ENCODE peak calls at places on chromosomes 4 and X, in seven cellular contexts. A is body of pancreas, N is lower leg skin, F is A549, M is stomach, C is HCT116, D is heart left ventricle. R is an unnamed sample.

GRCh38 chr4:18020145-18020670 is 1.3 kb downstream of the LCORL start:
- DNase-seq in A (no peak), N (no peak), F (no peak), M (no peak), C (no peak), D (no peak), R (no peak)

GRCh38 chr4:18318682-18319410 is 297.3 kb upstream of the LCORL start:
- DNase-seq in A (peak), N (no peak), F (no peak), M (peak), C (no peak), D (peak), R (no peak)

GRCh38 chr4:21320034-21320433 is 619.8 kb downstream of the PACRGL start:
- DNase-seq in A (no peak), N (no peak), F (no peak), M (no peak), C (no peak), D (no peak), R (no peak)

GRCh38 chr4:6263541-6264540 is 5.8 kb upstream of the WFS1 start:
- DNase-seq in A (peak), N (no peak), F (peak), M (peak), C (no peak), D (peak), R (no peak)

GRCh38 chr4:110108960-110109359 is 89.5 kb downstream of the ELOVL6 start:
- DNase-seq in A (no peak), N (no peak), F (no peak), M (no peak), C (no peak), D (no peak), R (no peak)

GRCh38 chrX:38803286-38803608 is 2.0 kb downstream of the MID1IP1 start:
- DNase-seq in A (no peak), N (no peak), F (no peak), M (no peak), C (no peak), D (no peak), R (no peak)

GRCh38 chr4:66972087-66972486 is 573.2 kb downstream of the CENPC start:
- DNase-seq in A (no peak), N (no peak), F (no peak), M (no peak), C (no peak), D (no peak), R (no peak)

GRCh38 chrX:40845331-40845911 is 110.1 kb upstream of the MED14 start:
- DNase-seq in A (no peak), N (no peak), F (no peak), M (no peak), C (no peak), D (peak), R (no peak)

GRCh38 chr4:130636486-130636885 is 1540.5 kb downstream of the C4orf33 start:
- DNase-seq in A (no peak), N (no peak), F (no peak), M (no peak), C (no peak), D (no peak), R (no peak)

GRCh38 chr4:152536545-152537182 is 772 bp upstream of the FBXW7 start:
- DNase-seq in A (no peak), N (no peak), F (peak), M (no peak), C (peak), D (peak), R (peak)

GRCh38 chr4:118894034-118894433 is 5.4 kb downstream of the SYNPO2 start:
- DNase-seq in A (no peak), N (no peak), F (no peak), M (no peak), C (no peak), D (no peak), R (no peak)

GRCh38 chrX:9566150-9566621 is 101.3 kb downstream of the TBL1X start:
- DNase-seq in A (peak), N (peak), F (peak), M (peak), C (peak), D (peak), R (peak)

GRCh38 chr4:14125375-14126129 is 498.0 kb upstream of the BOD1L1 start:
- DNase-seq in A (no peak), N (no peak), F (no peak), M (no peak), C (no peak), D (no peak), R (no peak)

GRCh38 chrX:74458738-74459137 is 37.4 kb downstream of the SLC16A2 start:
- DNase-seq in A (no peak), N (no peak), F (peak), M (no peak), C (no peak), D (no peak), R (no peak)

GRCh38 chr4:122803788-122804208 is 22.8 kb upstream of the FGF2 start:
- DNase-seq in A (no peak), N (no peak), F (no peak), M (no peak), C (no peak), D (peak), R (no peak)

GRCh38 chr4:147944264-147944663 is 212.4 kb downstream of the ARHGAP10 start:
- DNase-seq in A (no peak), N (no peak), F (no peak), M (no peak), C (no peak), D (no peak), R (no peak)

GRCh38 chr4:119113033-119113655 is 22.5 kb upstream of the MYOZ2 start:
- DNase-seq in A (no peak), N (no peak), F (peak), M (no peak), C (peak), D (no peak), R (no peak)

GRCh38 chr4:137674066-137674465 is 141.8 kb upstream of the PCDH18 start:
- DNase-seq in A (no peak), N (no peak), F (no peak), M (no peak), C (no peak), D (no peak), R (no peak)

GRCh38 chrX:40166582-40166981 is 68.8 kb upstream of the BCOR start:
- DNase-seq in A (no peak), N (no peak), F (no peak), M (no peak), C (no peak), D (no peak), R (no peak)

GRCh38 chrX:29530520-29530919 is 684.8 kb upstream of the MAGEB2 start:
- DNase-seq in A (no peak), N (no peak), F (peak), M (no peak), C (no peak), D (no peak), R (no peak)

GRCh38 chr4:174377613-174378012 is 93.9 kb downstream of the CEP44 start:
- DNase-seq in A (no peak), N (no peak), F (peak), M (no peak), C (no peak), D (no peak), R (no peak)

GRCh38 chr4:172675232-172675631 is 493.4 kb upstream of the GALNT7 start:
- DNase-seq in A (no peak), N (no peak), F (no peak), M (no peak), C (no peak), D (no peak), R (no peak)

GRCh38 chr4:32840461-32841189 is 2120.5 kb downstream of the PCDH7 start:
- DNase-seq in A (no peak), N (no peak), F (no peak), M (no peak), C (no peak), D (no peak), R (no peak)

GRCh38 chr4:186724048-186724860 is 598 bp upstream of the FAT1 start:
- DNase-seq in A (peak), N (no peak), F (peak), M (peak), C (no peak), D (peak), R (no peak)

GRCh38 chrX:20204354-20204753 is 62.4 kb downstream of the RPS6KA3 start:
- DNase-seq in A (no peak), N (no peak), F (no peak), M (no peak), C (no peak), D (no peak), R (no peak)

GRCh38 chrX:22922961-22923360 is 76.8 kb upstream of the DDX53 start:
- DNase-seq in A (no peak), N (no peak), F (no peak), M (no peak), C (no peak), D (no peak), R (no peak)

DNA sequence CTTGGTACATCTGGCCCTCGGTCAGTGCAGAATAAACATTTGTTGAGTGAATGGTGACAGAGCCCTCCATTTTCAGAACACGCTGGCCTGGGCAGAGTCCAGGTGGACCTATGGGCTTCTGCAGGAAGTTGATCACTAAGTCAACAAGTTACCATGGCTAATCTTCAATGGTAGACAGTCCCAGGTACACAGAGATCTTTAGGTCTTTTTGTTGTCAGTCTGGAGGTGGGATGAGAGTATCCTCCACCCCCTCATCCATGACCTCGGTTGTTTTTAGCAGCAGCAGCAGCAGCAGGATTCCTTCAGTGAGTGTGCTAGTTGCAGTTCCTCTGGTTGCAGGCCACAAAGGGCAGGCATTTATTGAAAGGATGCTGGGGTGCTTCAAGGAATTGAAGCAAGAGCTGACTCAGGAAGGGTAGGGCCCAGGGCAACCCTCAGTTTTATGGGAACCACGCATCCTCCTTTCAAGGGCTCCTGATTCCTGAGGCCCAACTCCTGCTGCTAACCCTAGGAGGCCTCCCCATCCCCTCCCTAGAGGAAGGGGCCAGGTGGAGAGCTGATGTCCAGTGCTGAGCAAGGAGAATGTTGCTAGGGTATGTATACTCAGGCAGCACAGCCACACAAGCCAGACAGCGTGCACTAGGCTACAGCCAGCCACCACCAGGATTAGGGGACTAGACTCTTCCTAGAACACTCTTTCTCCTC is 1.7 kb upstream of the USP27X start:
- DNase-seq in A (peak), N (no peak), F (no peak), M (peak), C (no peak), D (no peak), R (no peak)
- TF ChIP-seq POLR2A in A (no peak), N (no peak), F (no peak), M (no peak), C (no peak), D (no peak), R (no peak)

GRCh38 chrX:152830312-152831305 is at the start of the genes CETN2 and NSDHL:
- DNase-seq in A (peak), N (peak), F (peak), M (peak), C (peak), D (peak), R (peak)
- TF ChIP-seq POLR2A in A (no peak), N (no peak), F (peak), M (no peak), C (no peak), D (peak), R (no peak)

GRCh38 chrX:135340827-135341226 is 31.5 kb downstream of the ETDC start:
- DNase-seq in A (no peak), N (no peak), F (no peak), M (no peak), C (no peak), D (no peak), R (no peak)

GRCh38 chrX:135346975-135347374 is 37.7 kb downstream of the ETDC start:
- DNase-seq in A (no peak), N (no peak), F (no peak), M (no peak), C (no peak), D (no peak), R (no peak)

GRCh38 chrX:135345328-135345645 is 36.0 kb downstream of the ETDC start:
- DNase-seq in A (peak), N (peak), F (no peak), M (peak), C (no peak), D (peak), R (peak)
- TF ChIP-seq POLR2A in A (no peak), N (no peak), F (no peak), M (no peak), C (no peak), D (no peak), R (no peak)

GRCh38 chrX:19007011-19007410 is 23.1 kb upstream of the PHKA2 start:
- DNase-seq in A (no peak), N (no peak), F (no peak), M (no peak), C (no peak), D (no peak), R (no peak)

GRCh38 chrX:19007868-19008267 is 24.0 kb upstream of the PHKA2 start:
- DNase-seq in A (no peak), N (no peak), F (no peak), M (no peak), C (no peak), D (no peak), R (no peak)

GRCh38 chrX:19003756-19004155 is 19.8 kb upstream of the PHKA2 start:
- DNase-seq in A (no peak), N (no peak), F (no peak), M (no peak), C (no peak), D (no peak), R (no peak)

DNA sequence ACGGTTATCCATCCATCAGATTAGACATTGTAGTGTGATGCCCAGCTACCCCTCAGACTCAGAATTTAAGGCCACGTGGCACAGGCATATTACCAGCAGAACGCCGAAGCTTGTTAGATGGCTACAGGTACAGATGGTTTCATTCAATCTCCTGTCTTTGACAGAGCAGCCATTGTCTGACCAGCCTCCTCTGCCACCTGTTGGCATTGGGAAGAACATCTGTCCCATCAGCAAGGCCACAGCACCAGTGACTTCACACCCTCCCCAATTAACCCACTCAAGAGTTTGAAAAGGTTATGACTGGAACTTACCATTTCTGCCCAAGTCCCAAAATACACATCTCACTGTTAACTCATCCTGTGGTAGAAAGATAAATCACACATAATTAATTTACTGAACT is 22.0 kb upstream of the PHKA2 start:
- DNase-seq in A (no peak), N (no peak), F (peak), M (no peak), C (no peak), D (no peak), R (no peak)
- TF ChIP-seq POLR2A in A (no peak), N (no peak), F (no peak), M (no peak), C (no peak), D (no peak), R (no peak)

DNA sequence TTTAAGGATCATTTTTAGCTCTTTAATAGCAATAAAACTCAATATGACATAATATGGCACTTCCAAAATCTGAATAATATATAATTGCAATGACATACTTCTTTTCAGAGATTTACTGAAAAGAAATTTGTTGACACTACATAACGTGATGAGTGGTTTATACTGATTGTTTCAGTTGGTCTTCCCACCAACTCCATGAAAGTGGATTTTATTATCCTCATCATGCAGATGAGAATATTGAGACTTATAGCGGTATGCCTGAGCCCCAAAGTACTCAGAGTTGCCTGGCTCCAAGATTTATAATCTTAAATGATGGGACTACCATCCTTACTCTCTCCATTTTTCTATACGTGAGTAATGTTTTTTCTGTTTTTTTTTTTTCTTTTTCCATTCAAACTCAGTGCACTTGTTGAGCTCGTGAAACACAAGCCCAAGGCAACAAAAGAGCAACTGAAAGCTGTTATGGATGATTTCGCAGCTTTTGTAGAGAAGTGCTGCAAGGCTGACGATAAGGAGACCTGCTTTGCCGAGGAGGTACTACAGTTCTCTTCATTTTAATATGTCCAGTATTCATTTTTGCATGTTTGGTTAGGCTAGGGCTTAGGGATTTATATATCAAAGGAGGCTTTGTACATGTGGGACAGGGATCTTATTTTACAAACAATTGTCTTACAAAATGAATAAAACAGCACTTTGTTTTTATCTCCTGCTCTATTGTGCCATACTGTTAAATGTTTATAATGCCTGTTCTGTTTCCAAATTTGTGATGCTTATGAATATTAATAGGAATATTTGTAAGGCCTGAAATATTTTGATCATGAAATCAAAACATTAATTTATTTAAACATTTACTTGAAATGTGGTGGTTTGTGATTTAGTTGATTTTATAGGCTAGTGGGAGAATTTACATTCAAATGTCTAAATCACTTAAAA is 15.3 kb downstream of the ALB start:
- DNase-seq in A (no peak), N (no peak), F (no peak), M (no peak), C (no peak), D (no peak), R (no peak)
- TF ChIP-seq POLR2A in A (no peak), N (no peak), F (no peak), M (no peak), C (no peak), D (no peak), R (no peak)

GRCh38 chr4:2968381-2968780 is 5.0 kb downstream of the GRK4 start:
- DNase-seq in A (no peak), N (no peak), F (no peak), M (no peak), C (no peak), D (no peak), R (no peak)

GRCh38 chr4:2971275-2971674 is 7.9 kb downstream of the GRK4 start:
- DNase-seq in A (no peak), N (no peak), F (no peak), M (no peak), C (no peak), D (no peak), R (no peak)
- TF ChIP-seq POLR2A in A (no peak), N (no peak), F (no peak), M (no peak), C (no peak), D (no peak), R (no peak)

DNA sequence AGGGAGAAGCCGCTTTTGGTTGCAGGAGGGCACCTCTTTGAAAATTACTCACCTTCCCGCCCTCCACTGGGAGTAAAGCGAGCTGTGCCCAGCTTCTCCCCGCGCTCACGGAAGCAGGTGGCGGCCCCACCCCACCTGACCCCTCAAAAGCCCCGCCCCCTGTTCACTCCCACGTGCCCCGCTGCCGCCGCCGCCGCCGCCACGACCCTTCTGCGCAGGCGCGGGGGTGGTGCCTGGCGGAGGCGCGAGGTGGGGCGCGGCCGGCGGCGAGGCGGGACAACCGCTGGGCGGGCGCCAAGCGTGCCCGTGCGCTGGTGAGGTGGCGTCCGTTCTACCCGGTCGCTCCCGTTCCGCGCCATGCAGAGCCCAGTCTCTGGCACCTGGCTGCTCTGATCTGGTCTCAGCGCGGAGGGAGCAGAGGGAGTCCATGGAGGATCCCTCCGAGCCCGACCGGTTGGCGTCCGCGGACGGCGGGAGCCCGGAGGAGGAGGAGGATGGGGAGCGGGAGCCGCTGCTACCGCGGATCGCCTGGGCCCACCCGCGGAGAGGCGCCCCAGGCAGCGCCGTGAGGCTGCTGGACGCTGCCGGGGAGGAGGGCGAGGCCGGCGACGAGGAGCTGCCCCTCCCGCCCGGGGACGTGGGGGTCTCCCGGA is at the start of gene PI4K2B:
- DNase-seq in A (peak), N (peak), F (peak), M (peak), C (peak), D (peak), R (peak)
- TF ChIP-seq POLR2A in A (peak), N (no peak), F (peak), M (no peak), C (peak), D (peak), R (peak)

DNA sequence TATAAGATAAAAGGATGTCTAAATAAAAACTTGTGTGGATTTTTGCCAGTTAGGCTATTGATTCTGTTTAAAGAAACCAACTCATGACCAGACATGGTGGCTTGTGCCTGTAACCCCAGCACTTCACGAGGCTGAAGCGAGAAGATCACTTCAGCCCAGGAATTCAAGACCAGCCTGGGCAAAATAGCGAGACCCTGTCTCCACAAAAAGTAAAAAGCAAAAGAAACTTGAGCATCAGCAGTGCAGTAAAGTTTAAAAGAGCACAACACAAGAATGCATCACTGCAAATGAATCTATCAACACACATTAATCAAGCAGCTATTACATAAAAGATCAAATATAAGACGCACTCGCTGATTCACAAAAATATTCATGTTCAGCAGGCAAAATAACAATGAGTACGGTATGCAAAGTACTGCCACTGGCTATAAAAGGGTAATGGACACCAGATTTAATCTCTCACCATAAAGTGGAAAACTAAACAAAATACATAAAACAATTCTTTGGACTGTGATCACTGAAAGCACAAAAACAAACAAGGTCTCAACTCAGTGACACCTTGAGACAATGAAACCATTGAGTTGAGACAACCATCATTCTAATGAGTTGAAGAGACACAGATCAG is 41.3 kb downstream of the LRBA start:
- DNase-seq in A (no peak), N (no peak), F (no peak), M (no peak), C (no peak), D (no peak), R (no peak)
- TF ChIP-seq POLR2A in A (no peak), N (no peak), F (no peak), M (no peak), C (no peak), D (no peak), R (no peak)